ENCODE peak calls at places on chromosome 13, in eight cellular contexts. H is right atrium auricular region, J is upper lobe of right lung, R is H9, M is body of pancreas, D is pancreas, X is psoas muscle, E is cardiac fibroblast. T is an unnamed sample.

GRCh38 chr13:61700663-61701062 is 285.0 kb upstream of the PCDH20 start:
- DNase-seq in H (no peak), E (no peak), X (no peak), M (no peak), R (no peak), J (no peak), D (no peak), T (no peak)

GRCh38 chr13:34076943-34077703 is 259.2 kb downstream of the RFC3 start:
- DNase-seq in X (no peak), J (no peak), R (no peak), D (no peak), H (no peak), E (peak), M (no peak), T (no peak)

GRCh38 chr13:100751826-100752225 is 77.2 kb upstream of the TMTC4 start:
- DNase-seq in R (no peak), J (no peak), E (no peak), X (no peak), M (no peak), H (no peak), D (no peak), T (no peak)

GRCh38 chr13:28185256-28185655 is 46.9 kb downstream of the PAN3 start:
- DNase-seq in D (no peak), H (no peak), X (no peak), M (no peak), R (no peak), E (peak), J (no peak), T (no peak)

GRCh38 chr13:28531195-28531955 is 36.4 kb upstream of the FLT1 start:
- DNase-seq in J (peak), R (no peak), X (peak), H (peak), D (no peak), M (peak), E (peak), T (no peak)

GRCh38 chr13:114234645-114235421 is at the start of gene CDC16:
- DNase-seq in H (peak), J (peak), M (peak), E (peak), D (peak), X (peak), R (peak), T (peak)

GRCh38 chr13:25406377-25406776 is 34.6 kb downstream of the ATP8A2 start:
- DNase-seq in D (no peak), X (no peak), R (peak), H (no peak), M (no peak), E (no peak), J (no peak), T (no peak)

GRCh38 chr13:77113496-77113895 is 86.5 kb upstream of the FBXL3 start:
- DNase-seq in H (no peak), R (no peak), E (no peak), X (no peak), D (no peak), J (no peak), M (no peak), T (no peak)

GRCh38 chr13:86601351-86601750 is 802.1 kb upstream of the SLITRK6 start:
- DNase-seq in J (no peak), D (no peak), X (no peak), M (no peak), R (no peak), H (no peak), E (no peak), T (no peak)

GRCh38 chr13:73063166-73063565 is 4.4 kb downstream of the KLF5 start:
- DNase-seq in D (no peak), M (no peak), X (no peak), R (no peak), J (no peak), E (no peak), H (no peak), T (no peak)

GRCh38 chr13:92842145-92842544 is 384.5 kb upstream of the GPC6 start:
- DNase-seq in J (no peak), H (no peak), R (no peak), X (no peak), E (peak), M (no peak), D (no peak), T (no peak)

GRCh38 chr13:98525452-98525851 is 51.5 kb downstream of the STK24 start:
- DNase-seq in J (peak), X (no peak), E (no peak), D (no peak), M (no peak), R (no peak), H (no peak), T (no peak)

GRCh38 chr13:31485183-31485582 is 254.1 kb upstream of the RXFP2 start:
- DNase-seq in X (no peak), R (no peak), J (no peak), E (peak), M (no peak), H (no peak), D (no peak), T (no peak)

GRCh38 chr13:111462221-111462764 is 141.9 kb downstream of the TEX29 start:
- DNase-seq in H (no peak), R (no peak), J (no peak), D (no peak), E (no peak), M (no peak), X (no peak), T (no peak)

GRCh38 chr13:48223016-48223385 is 10.0 kb upstream of the ITM2B start:
- DNase-seq in X (no peak), J (no peak), M (no peak), H (no peak), E (no peak), D (no peak), R (no peak), T (no peak)

GRCh38 chr13:60431108-60431700 is 34.2 kb downstream of the TDRD3 start:
- DNase-seq in H (no peak), M (no peak), R (no peak), D (no peak), E (peak), X (no peak), J (no peak), T (peak)

GRCh38 chr13:114154476-114154875 is 22.1 kb upstream of the RASA3 start:
- DNase-seq in E (no peak), X (no peak), M (no peak), D (no peak), H (no peak), R (no peak), J (no peak), T (no peak)

GRCh38 chr13:113124211-113125025 is 1.8 kb downstream of the F10 start:
- DNase-seq in X (no peak), D (no peak), J (no peak), E (no peak), R (no peak), M (no peak), H (no peak), T (no peak)

GRCh38 chr13:37869506-37869755 is 141 bp downstream of the TRPC4 start:
- DNase-seq in M (no peak), H (no peak), D (no peak), E (no peak), X (no peak), J (no peak), R (peak), T (no peak)

GRCh38 chr13:25971077-25971476 is 80.7 kb downstream of the SHISA2 start:
- DNase-seq in R (no peak), X (no peak), D (no peak), J (no peak), E (no peak), H (no peak), M (no peak), T (no peak)

GRCh38 chr13:23743269-23743668 is 145.9 kb downstream of the MIPEP start:
- DNase-seq in R (no peak), M (no peak), E (no peak), H (no peak), X (no peak), D (no peak), J (no peak), T (no peak)

GRCh38 chr13:41668130-41668757 is 210.9 kb downstream of the RGCC start:
- DNase-seq in R (peak), M (peak), D (peak), H (no peak), E (peak), J (no peak), X (peak), T (peak)

GRCh38 chr13:41071775-41072174 is 10.5 kb downstream of the WBP4 start:
- DNase-seq in M (no peak), H (no peak), E (no peak), R (no peak), D (no peak), X (no peak), J (no peak), T (no peak)

GRCh38 chr13:113083402-113084061 is 22.1 kb upstream of the F7 start:
- DNase-seq in E (peak), M (no peak), H (peak), R (no peak), D (no peak), X (peak), J (peak), T (no peak)

GRCh38 chr13:84844473-84844872 is 954.7 kb downstream of the SLITRK6 start:
- DNase-seq in D (no peak), E (no peak), H (no peak), M (no peak), R (no peak), J (no peak), X (no peak), T (peak)
- TF ChIP-seq CTCF in D (no peak), E (no peak), H (no peak), M (peak), R (peak), J (no peak), X (no peak), T (no peak)

GRCh38 chr13:71729441-71729840 is 137.6 kb downstream of the DACH1 start:
- DNase-seq in X (no peak), R (no peak), D (no peak), M (no peak), J (no peak), H (no peak), E (no peak), T (no peak)

GRCh38 chr13:71727036-71727435 is 140.0 kb downstream of the DACH1 start:
- DNase-seq in J (no peak), R (no peak), D (no peak), E (no peak), H (no peak), X (no peak), M (no peak), T (no peak)

GRCh38 chr13:71730267-71730666 is 136.7 kb downstream of the DACH1 start:
- DNase-seq in E (no peak), R (no peak), X (no peak), M (no peak), H (no peak), J (no peak), D (no peak), T (no peak)
- TF ChIP-seq CTCF in E (no peak), R (no peak), X (no peak), M (no peak), H (no peak), J (no peak), D (no peak), T (no peak)

GRCh38 chr13:42970824-42971669 is 21.0 kb downstream of the EPSTI1 start:
- DNase-seq in E (peak), X (no peak), M (peak), J (no peak), H (no peak), D (no peak), R (peak), T (peak)
- TF ChIP-seq CTCF in E (peak), X (peak), M (peak), J (peak), H (peak), D (peak), R (peak), T (no peak)

DNA sequence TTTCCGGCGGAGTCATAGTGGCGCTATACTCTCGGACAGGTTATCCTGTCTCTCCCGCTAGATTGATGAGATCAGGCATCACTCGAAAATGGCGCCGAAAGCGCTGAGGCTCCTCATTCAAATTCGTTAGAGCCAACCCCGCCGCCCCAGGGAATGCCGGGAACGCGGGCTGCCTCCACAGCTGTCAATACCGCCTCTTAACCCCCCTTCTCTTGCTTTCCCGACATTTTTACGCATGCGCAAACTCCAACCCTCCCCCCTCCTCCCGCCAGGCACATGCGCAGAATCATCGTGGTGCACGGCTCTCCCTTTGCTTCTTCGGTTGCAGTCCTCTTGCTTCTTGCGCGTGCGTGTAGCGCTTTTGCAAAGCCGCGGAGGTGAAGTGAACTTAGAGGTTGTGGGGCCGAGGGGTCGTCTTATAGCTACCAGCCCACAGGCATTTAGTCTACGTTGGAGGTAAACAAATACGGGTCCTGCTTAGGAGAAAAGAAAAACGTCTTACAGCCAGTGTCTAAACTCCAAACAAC is 66.7 kb downstream of the KCNRG start:
- DNase-seq in H (peak), D (peak), R (peak), X (peak), J (peak), E (peak), M (peak), T (peak)
- TF ChIP-seq CTCF in H (no peak), D (no peak), R (no peak), X (no peak), J (no peak), E (no peak), M (no peak), T (no peak)

T was measured in Calu3.